ENCODE peak calls at places on chromosome 5, in eight cellular contexts. V is vagina, G is body of pancreas, Z is MCF 10A, S is posterior cingulate gyrus, O is tibial artery, W is T-helper 1 cell, I is PC-9. H is an unnamed sample.
A peak's percentile ranks its signal among the peaks of the same experiment; 100 is the strongest.

GRCh38 chr5:137856916-137857862 is 10.5 kb upstream of the MYOT start:
- DNase-seq in W (no peak), V (no peak), I (no peak), Z (no peak), S (no peak), G (no peak), O (no peak), H (no peak)

GRCh38 chr5:99089822-99090549 is 161.2 kb upstream of the CHD1 start:
- DNase-seq in G (no peak), W (no peak), V (no peak), I (no peak), S (no peak), Z (no peak), O (no peak), H (no peak)

GRCh38 chr5:134018154-134018985 is 13.6 kb upstream of the VDAC1 start:
- DNase-seq in I (peak; percentile 95), W (no peak), O (no peak), Z (no peak), S (no peak), G (peak; percentile 62), V (no peak), H (no peak)

GRCh38 chr5:143557061-143557818 is 153.8 kb upstream of the NR3C1 start:
- DNase-seq in S (no peak), I (no peak), G (no peak), W (no peak), V (no peak), O (no peak), Z (peak; percentile 49), H (no peak)

GRCh38 chr5:146081685-146082084 is 23.7 kb downstream of the PLAC8L1 start:
- DNase-seq in V (no peak), Z (no peak), G (no peak), O (no peak), S (no peak), W (no peak), I (no peak), H (no peak)

GRCh38 chr5:98902733-98903132 is 26.1 kb downstream of the CHD1 start:
- DNase-seq in Z (no peak), W (no peak), O (no peak), V (no peak), G (no peak), S (no peak), I (no peak), H (no peak)

GRCh38 chr5:3033033-3033755 is 281.7 kb upstream of the IRX2 start:
- DNase-seq in I (no peak), S (no peak), W (no peak), V (peak; percentile 77), O (no peak), Z (no peak), G (no peak), H (no peak)

GRCh38 chr5:75612211-75612579 is 942 bp downstream of the ANKDD1B start:
- DNase-seq in G (no peak), I (no peak), Z (no peak), S (no peak), O (no peak), W (no peak), V (no peak), H (no peak)

GRCh38 chr5:101067415-101067814 is 164.3 kb upstream of the ST8SIA4 start:
- DNase-seq in W (no peak), S (no peak), Z (no peak), I (no peak), V (no peak), G (no peak), O (no peak), H (no peak)

GRCh38 chr5:37133939-37134338 is 115.2 kb downstream of the CPLANE1 start:
- DNase-seq in O (no peak), V (no peak), S (no peak), G (peak; percentile 14), Z (peak; percentile 13), W (no peak), I (peak; percentile 21), H (no peak)

GRCh38 chr5:34626036-34626435 is 30.1 kb upstream of the RAI14 start:
- DNase-seq in I (no peak), O (no peak), W (no peak), V (no peak), G (no peak), Z (peak; percentile 60), S (no peak), H (no peak)

GRCh38 chr5:1029945-1030625 is 21.5 kb downstream of the NKD2 start:
- DNase-seq in O (no peak), S (no peak), V (no peak), G (no peak), Z (no peak), I (no peak), W (no peak), H (no peak)

GRCh38 chr5:139473565-139473964 is 2.8 kb downstream of the SMIM33 start:
- DNase-seq in V (no peak), O (no peak), Z (peak; percentile 87), I (no peak), W (no peak), S (no peak), G (no peak), H (no peak)